ENCODE peak calls at places on chromosomes 7 and 10, in six cellular contexts. One of them, this sample, is unnamed.
A peak's percentile ranks its signal among the peaks of the same experiment; 100 is the strongest.

GRCh38 chr10:100749059-100749308 is 3.6 kb downstream of the PAX2 start:
- DNase-seq in breast epithelium: no peak
- DNase-seq in PC-3: no peak
- DNase-seq in coronary artery: no peak
- DNase-seq in prostate gland: no peak
- DNase-seq in GM13977: peak; percentile 18
- DNase-seq in this sample: no peak

GRCh38 chr10:51918921-51919325 is 219.5 kb upstream of the CSTF2T start:
- DNase-seq in breast epithelium: no peak
- DNase-seq in PC-3: no peak
- DNase-seq in coronary artery: no peak
- DNase-seq in prostate gland: no peak
- DNase-seq in GM13977: no peak
- DNase-seq in this sample: no peak

GRCh38 chr7:1539346-1540321 is 9.1 kb downstream of the MAFK start:
- DNase-seq in breast epithelium: no peak
- DNase-seq in PC-3: no peak
- DNase-seq in coronary artery: peak; percentile 82
- DNase-seq in prostate gland: no peak
- DNase-seq in GM13977: no peak
- DNase-seq in this sample: no peak

GRCh38 chr10:94049911-94050310 is 56.2 kb downstream of the PLCE1 start:
- DNase-seq in breast epithelium: no peak
- DNase-seq in PC-3: no peak
- DNase-seq in coronary artery: no peak
- DNase-seq in prostate gland: no peak
- DNase-seq in GM13977: no peak
- DNase-seq in this sample: no peak

GRCh38 chr10:67723601-67724000 is 27.6 kb upstream of the CTNNA3 start:
- DNase-seq in breast epithelium: no peak
- DNase-seq in PC-3: no peak
- DNase-seq in coronary artery: no peak
- DNase-seq in prostate gland: no peak
- DNase-seq in GM13977: no peak
- DNase-seq in this sample: no peak

GRCh38 chr10:17673517-17674051 is 29.6 kb downstream of the STAM start:
- DNase-seq in breast epithelium: no peak
- DNase-seq in PC-3: peak; percentile 84
- DNase-seq in coronary artery: no peak
- DNase-seq in prostate gland: no peak
- DNase-seq in GM13977: no peak
- DNase-seq in this sample: no peak

GRCh38 chr10:130394832-130395231 is 258.6 kb downstream of the GLRX3 start:
- DNase-seq in breast epithelium: no peak
- DNase-seq in PC-3: no peak
- DNase-seq in coronary artery: no peak
- DNase-seq in prostate gland: no peak
- DNase-seq in GM13977: no peak
- DNase-seq in this sample: peak; percentile 63

GRCh38 chr7:66921396-66921917 is 432 bp downstream of the TMEM248 start:
- DNase-seq in breast epithelium: no peak
- DNase-seq in PC-3: peak; percentile 45
- DNase-seq in coronary artery: peak; percentile 75
- DNase-seq in prostate gland: peak; percentile 18
- DNase-seq in GM13977: peak; percentile 54
- DNase-seq in this sample: no peak

GRCh38 chr10:132856869-132857524 is 71.0 kb upstream of the NKX6-2 start:
- DNase-seq in breast epithelium: no peak
- DNase-seq in PC-3: no peak
- DNase-seq in coronary artery: no peak
- DNase-seq in prostate gland: no peak
- DNase-seq in GM13977: no peak
- DNase-seq in this sample: no peak

GRCh38 chr7:45872116-45873034 is 507 bp downstream of the CCDC201 start:
- DNase-seq in breast epithelium: no peak
- DNase-seq in PC-3: peak; percentile 45
- DNase-seq in coronary artery: no peak
- DNase-seq in prostate gland: no peak
- DNase-seq in GM13977: no peak
- DNase-seq in this sample: no peak

GRCh38 chr7:156172638-156173037 is 360.4 kb upstream of the SHH start:
- DNase-seq in breast epithelium: no peak
- DNase-seq in PC-3: no peak
- DNase-seq in coronary artery: no peak
- DNase-seq in prostate gland: no peak
- DNase-seq in GM13977: no peak
- DNase-seq in this sample: peak; percentile 46

GRCh38 chr7:51249991-51250390 is 66.6 kb downstream of the COBL start:
- DNase-seq in breast epithelium: no peak
- DNase-seq in PC-3: no peak
- DNase-seq in coronary artery: no peak
- DNase-seq in prostate gland: no peak
- DNase-seq in GM13977: no peak
- DNase-seq in this sample: no peak

GRCh38 chr7:92357260-92357659 is 90.0 kb upstream of the GATAD1 start:
- DNase-seq in breast epithelium: no peak
- DNase-seq in PC-3: no peak
- DNase-seq in coronary artery: no peak
- DNase-seq in prostate gland: no peak
- DNase-seq in GM13977: no peak
- DNase-seq in this sample: no peak

GRCh38 chr7:92766461-92767003 is 69.8 kb downstream of the CDK6 start:
- DNase-seq in breast epithelium: no peak
- DNase-seq in PC-3: peak; percentile 74
- DNase-seq in coronary artery: no peak
- DNase-seq in prostate gland: no peak
- DNase-seq in GM13977: no peak
- DNase-seq in this sample: no peak

GRCh38 chr10:48399056-48399541 is 92.6 kb downstream of the MAPK8 start:
- DNase-seq in breast epithelium: no peak
- DNase-seq in PC-3: no peak
- DNase-seq in coronary artery: no peak
- DNase-seq in prostate gland: no peak
- DNase-seq in GM13977: no peak
- DNase-seq in this sample: no peak

GRCh38 chr7:4527988-4528641 is 154.0 kb upstream of the FOXK1 start:
- DNase-seq in breast epithelium: no peak
- DNase-seq in PC-3: no peak
- DNase-seq in coronary artery: no peak
- DNase-seq in prostate gland: no peak
- DNase-seq in GM13977: no peak
- DNase-seq in this sample: no peak

GRCh38 chr10:90983940-90984549 is 63.2 kb upstream of the ANKRD1 start:
- DNase-seq in breast epithelium: no peak
- DNase-seq in PC-3: no peak
- DNase-seq in coronary artery: no peak
- DNase-seq in prostate gland: no peak
- DNase-seq in GM13977: no peak
- DNase-seq in this sample: no peak

GRCh38 chr7:156175003-156175402 is 362.7 kb upstream of the SHH start:
- DNase-seq in breast epithelium: no peak
- DNase-seq in PC-3: no peak
- DNase-seq in coronary artery: no peak
- DNase-seq in prostate gland: no peak
- DNase-seq in GM13977: no peak
- DNase-seq in this sample: peak; percentile 83

GRCh38 chr10:101052285-101052684 is 9.5 kb upstream of the KAZALD1 start:
- DNase-seq in breast epithelium: no peak
- DNase-seq in PC-3: peak; percentile 78
- DNase-seq in coronary artery: no peak
- DNase-seq in prostate gland: no peak
- DNase-seq in GM13977: no peak
- DNase-seq in this sample: no peak

GRCh38 chr7:96225251-96225650 is 96.6 kb downstream of the SLC25A13 start:
- DNase-seq in breast epithelium: no peak
- DNase-seq in PC-3: no peak
- DNase-seq in coronary artery: no peak
- DNase-seq in prostate gland: no peak
- DNase-seq in GM13977: no peak
- DNase-seq in this sample: no peak
- TF ChIP-seq CTCF in breast epithelium: no peak
- TF ChIP-seq CTCF in PC-3: no peak
- TF ChIP-seq CTCF in coronary artery: no peak
- TF ChIP-seq CTCF in prostate gland: no peak
- TF ChIP-seq CTCF in GM13977: no peak
- TF ChIP-seq CTCF in this sample: no peak

GRCh38 chr7:80659120-80660055 is 20.9 kb downstream of the CD36 start:
- DNase-seq in breast epithelium: no peak
- DNase-seq in PC-3: peak; percentile 62
- DNase-seq in coronary artery: no peak
- DNase-seq in prostate gland: no peak
- DNase-seq in GM13977: peak; percentile 17
- DNase-seq in this sample: no peak

GRCh38 chr7:80665526-80665925 is 27.1 kb downstream of the CD36 start:
- DNase-seq in breast epithelium: no peak
- DNase-seq in PC-3: no peak
- DNase-seq in coronary artery: no peak
- DNase-seq in prostate gland: no peak
- DNase-seq in GM13977: no peak
- DNase-seq in this sample: no peak

GRCh38 chr7:80660939-80661338 is 22.5 kb downstream of the CD36 start:
- DNase-seq in breast epithelium: no peak
- DNase-seq in PC-3: no peak
- DNase-seq in coronary artery: no peak
- DNase-seq in prostate gland: no peak
- DNase-seq in GM13977: no peak
- DNase-seq in this sample: no peak

GRCh38 chr7:80662252-80662651 is 23.8 kb downstream of the CD36 start:
- DNase-seq in breast epithelium: no peak
- DNase-seq in PC-3: no peak
- DNase-seq in coronary artery: no peak
- DNase-seq in prostate gland: no peak
- DNase-seq in GM13977: no peak
- DNase-seq in this sample: no peak

DNA sequence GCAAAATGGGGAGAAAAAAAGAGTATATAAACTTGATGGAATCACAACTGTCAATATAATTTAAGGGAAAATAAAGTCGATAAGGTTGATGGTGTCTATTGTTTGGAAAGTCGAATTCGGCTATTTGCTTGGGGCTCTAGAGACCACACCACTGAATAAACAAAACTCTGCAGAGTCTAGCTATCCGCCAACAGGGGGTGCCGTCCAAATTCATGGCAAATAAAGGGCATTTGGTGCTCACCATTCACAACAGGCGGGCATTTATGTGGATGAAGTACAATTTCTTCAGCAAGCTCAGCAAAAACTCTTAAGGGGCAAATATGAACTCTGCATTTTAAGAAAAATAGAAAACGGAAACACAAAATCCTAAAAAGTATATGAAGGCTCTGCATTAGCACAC is 23.3 kb downstream of the CD36 start:
- DNase-seq in breast epithelium: no peak
- DNase-seq in PC-3: peak; percentile 16
- DNase-seq in coronary artery: no peak
- DNase-seq in prostate gland: no peak
- DNase-seq in GM13977: no peak
- DNase-seq in this sample: no peak
- TF ChIP-seq CTCF in breast epithelium: no peak
- TF ChIP-seq CTCF in PC-3: peak; percentile 64
- TF ChIP-seq CTCF in coronary artery: no peak
- TF ChIP-seq CTCF in prostate gland: no peak
- TF ChIP-seq CTCF in GM13977: peak; percentile 24
- TF ChIP-seq CTCF in this sample: peak; percentile 29

DNA sequence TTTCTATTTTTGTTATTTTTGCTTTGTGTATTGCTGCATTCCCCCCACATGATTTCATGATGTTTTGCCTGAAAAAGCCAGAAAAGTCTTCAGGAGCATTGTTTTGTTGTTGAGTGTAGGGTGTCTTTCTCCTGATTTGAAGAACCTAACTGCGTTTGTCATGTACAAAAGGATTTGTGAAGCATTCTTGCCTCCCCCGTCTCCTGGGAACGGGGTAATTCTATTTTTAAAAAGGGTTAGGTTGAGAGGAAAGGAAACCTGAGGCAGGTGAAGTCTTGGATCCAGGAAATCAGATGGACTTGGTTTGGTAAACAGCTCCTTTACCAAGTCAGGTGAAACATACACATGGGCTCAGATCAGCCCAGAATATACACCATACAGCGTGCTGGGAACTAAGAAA is 26.0 kb upstream of the BTBD16 start:
- DNase-seq in breast epithelium: no peak
- DNase-seq in PC-3: no peak
- DNase-seq in coronary artery: no peak
- DNase-seq in prostate gland: no peak
- DNase-seq in GM13977: no peak
- DNase-seq in this sample: no peak
- TF ChIP-seq CTCF in breast epithelium: no peak
- TF ChIP-seq CTCF in PC-3: no peak
- TF ChIP-seq CTCF in coronary artery: no peak
- TF ChIP-seq CTCF in prostate gland: no peak
- TF ChIP-seq CTCF in GM13977: no peak
- TF ChIP-seq CTCF in this sample: no peak

GRCh38 chr7:23462846-23463245 is 7.4 kb downstream of the IGF2BP3 start:
- DNase-seq in breast epithelium: no peak
- DNase-seq in PC-3: peak; percentile 61
- DNase-seq in coronary artery: no peak
- DNase-seq in prostate gland: no peak
- DNase-seq in GM13977: peak; percentile 33
- DNase-seq in this sample: no peak
- TF ChIP-seq CTCF in breast epithelium: no peak
- TF ChIP-seq CTCF in PC-3: peak; percentile 63
- TF ChIP-seq CTCF in coronary artery: no peak
- TF ChIP-seq CTCF in prostate gland: no peak
- TF ChIP-seq CTCF in GM13977: peak; percentile 42
- TF ChIP-seq CTCF in this sample: peak; percentile 56

DNA sequence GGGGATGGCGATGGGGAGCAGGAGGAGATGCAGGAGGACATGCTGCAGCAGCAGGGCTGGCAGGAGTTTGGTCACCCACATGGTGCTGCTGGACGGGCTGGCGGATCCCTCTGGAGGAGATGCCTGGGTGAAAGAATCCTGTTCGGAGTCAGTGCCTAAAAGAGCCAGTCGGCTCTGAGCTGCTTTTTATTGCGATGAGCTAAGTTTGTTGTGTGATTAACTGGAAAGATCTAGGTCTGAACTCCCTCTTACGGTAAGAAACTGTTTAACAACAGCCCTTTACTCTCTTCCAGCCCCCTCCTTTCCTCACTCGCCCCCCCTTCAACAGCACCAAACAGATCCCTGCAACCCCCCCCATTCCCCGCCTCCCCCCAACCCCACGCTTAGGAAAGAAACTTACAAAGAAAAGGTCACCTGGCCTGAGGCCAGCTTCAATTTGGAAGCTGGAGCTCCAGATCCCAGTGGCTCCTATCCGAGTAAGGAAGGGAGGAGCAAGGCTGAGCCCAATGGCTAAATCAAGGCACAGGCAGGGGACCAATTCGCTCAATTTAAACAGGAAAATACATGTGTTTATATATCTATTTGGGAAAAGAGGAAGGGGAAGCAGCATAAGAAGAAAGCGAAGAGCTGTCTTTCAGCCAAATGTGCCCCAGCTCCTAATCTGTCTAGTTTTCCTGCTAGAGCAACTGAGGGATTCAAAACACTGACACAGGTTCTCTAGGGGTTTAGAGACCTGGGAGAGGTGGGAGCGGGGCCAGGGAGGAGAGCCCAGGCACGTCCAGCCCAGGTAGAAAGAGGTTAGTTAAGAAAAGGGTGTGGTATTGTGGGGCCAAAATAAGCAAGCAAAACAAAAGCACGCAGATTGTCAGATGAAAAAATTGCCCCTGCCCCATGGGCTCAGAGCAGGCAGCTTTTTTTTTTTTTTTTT is at the start of gene HGF:
- DNase-seq in breast epithelium: peak; percentile 34
- DNase-seq in PC-3: peak; percentile 58
- DNase-seq in coronary artery: peak; percentile 81
- DNase-seq in prostate gland: peak; percentile 34
- DNase-seq in GM13977: no peak
- DNase-seq in this sample: no peak
- TF ChIP-seq CTCF in breast epithelium: no peak
- TF ChIP-seq CTCF in PC-3: no peak
- TF ChIP-seq CTCF in coronary artery: no peak
- TF ChIP-seq CTCF in prostate gland: no peak
- TF ChIP-seq CTCF in GM13977: no peak
- TF ChIP-seq CTCF in this sample: peak; percentile 24